ENCODE peak calls at places on chromosomes 5 and 9, in ten cellular contexts. W is HFF-Myc, O is Calu3, M is OCI-LY7, X is BJ, R is HCT116, L is lower leg skin, P is GM20000, F is progenitor cell of endocrine pancreas, I is prostate gland. N is an unnamed sample.

GRCh38 chr9:13778486-13779110 is 499.1 kb upstream of the MPDZ start:
- DNase-seq in M (no peak), L (no peak), W (no peak), F (no peak), P (no peak), X (no peak), O (no peak), R (no peak), I (no peak), N (no peak)

GRCh38 chr5:178222292-178222691 is 10.3 kb downstream of the PHYKPL start:
- DNase-seq in X (no peak), R (no peak), O (no peak), I (no peak), F (no peak), W (no peak), L (no peak), M (no peak), P (no peak), N (no peak)

GRCh38 chr5:127849436-127849835 is 146.2 kb downstream of the CCDC192 start:
- DNase-seq in I (no peak), M (no peak), L (no peak), P (no peak), O (no peak), W (no peak), X (no peak), R (no peak), F (no peak), N (no peak)

GRCh38 chr5:115321309-115321708 is 24.9 kb upstream of the CCDC112 start:
- DNase-seq in F (no peak), W (no peak), I (no peak), M (no peak), O (peak; percentile 13), R (no peak), L (no peak), X (no peak), P (no peak), N (no peak)

GRCh38 chr9:38339496-38339895 is 53.0 kb upstream of the ALDH1B1 start:
- DNase-seq in P (no peak), R (no peak), L (no peak), F (no peak), O (no peak), W (no peak), M (no peak), X (peak; percentile 22), I (no peak), N (no peak)

GRCh38 chr5:491119-491855 is 33.0 kb downstream of the SLC9A3 start:
- DNase-seq in L (no peak), P (no peak), F (no peak), X (no peak), M (no peak), W (no peak), R (no peak), O (no peak), I (no peak), N (no peak)

GRCh38 chr5:6788956-6789649 is 75.9 kb downstream of the TENT4A start:
- DNase-seq in X (no peak), F (no peak), I (no peak), L (no peak), P (no peak), O (no peak), W (no peak), R (no peak), M (no peak), N (no peak)

GRCh38 chr5:94423411-94423810 is 195.0 kb downstream of the KIAA0825 start:
- DNase-seq in X (no peak), W (no peak), F (no peak), R (no peak), P (no peak), M (no peak), I (no peak), L (no peak), O (no peak), N (no peak)

GRCh38 chr5:144815131-144815530 is 644.5 kb downstream of the KCTD16 start:
- DNase-seq in F (no peak), O (no peak), M (no peak), I (no peak), L (no peak), R (no peak), X (no peak), W (no peak), P (no peak), N (no peak)

GRCh38 chr9:126504977-126505455 is 108.7 kb upstream of the LMX1B start:
- DNase-seq in M (no peak), P (no peak), F (no peak), L (no peak), R (no peak), X (no peak), W (no peak), O (no peak), I (no peak), N (no peak)

GRCh38 chr9:101485873-101486692 is 47.6 kb upstream of the RNF20 start:
- DNase-seq in F (peak; percentile 26), L (peak; percentile 86), M (no peak), W (no peak), X (no peak), O (peak; percentile 36), I (peak; percentile 36), P (no peak), R (peak; percentile 44), N (no peak)

GRCh38 chr5:10593531-10594181 is 29.8 kb downstream of the ANKRD33B start:
- DNase-seq in I (no peak), X (no peak), W (no peak), R (no peak), M (no peak), O (no peak), L (peak; percentile 74), P (no peak), F (no peak), N (no peak)

GRCh38 chr5:167759411-167759821 is 532.0 kb upstream of the WWC1 start:
- DNase-seq in W (no peak), L (no peak), F (no peak), R (no peak), O (no peak), P (no peak), M (no peak), I (no peak), X (no peak), N (no peak)

GRCh38 chr9:89153618-89154017 is 25.0 kb downstream of the SHC3 start:
- DNase-seq in F (no peak), X (peak; percentile 51), R (peak; percentile 16), O (no peak), M (no peak), L (peak; percentile 88), W (peak; percentile 39), P (no peak), I (no peak), N (no peak)

GRCh38 chr5:1882337-1883119 is at the start of gene IRX4:
- DNase-seq in W (no peak), L (no peak), I (peak; percentile 30), P (no peak), O (no peak), X (no peak), M (no peak), R (peak; percentile 42), F (no peak), N (peak; percentile 66)

GRCh38 chr9:105862002-105862401 is 167.7 kb downstream of the TMEM38B start:
- DNase-seq in O (no peak), R (no peak), W (no peak), P (no peak), F (no peak), X (no peak), M (no peak), L (no peak), I (no peak), N (no peak)

DNA sequence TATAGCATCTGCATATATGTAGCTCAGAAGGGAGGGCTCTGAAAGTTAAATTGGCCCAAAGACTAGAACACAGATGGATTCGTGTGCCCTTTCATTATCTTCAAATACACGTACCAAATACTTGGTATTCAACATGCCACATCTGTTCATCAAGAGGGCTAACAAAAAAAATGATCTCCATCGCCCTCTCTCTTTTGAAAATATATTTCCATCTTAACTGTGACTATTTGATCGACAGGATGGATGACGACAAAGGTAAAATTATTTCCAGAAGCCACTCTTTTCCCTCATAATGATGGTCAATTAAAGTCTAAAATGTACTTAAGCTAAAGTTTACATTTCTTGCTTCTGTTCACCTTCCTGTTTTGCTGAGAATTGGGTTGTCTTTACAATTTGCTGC is 77.0 kb downstream of the SEMA6A start:
- DNase-seq in M (peak; percentile 6), F (no peak), W (no peak), P (no peak), I (no peak), X (no peak), L (no peak), R (no peak), O (no peak), N (no peak)
- TF ChIP-seq CTCF in M (no peak), F (no peak), W (no peak), P (no peak), I (no peak), X (no peak), L (no peak), R (no peak), O (no peak), N (no peak)

DNA sequence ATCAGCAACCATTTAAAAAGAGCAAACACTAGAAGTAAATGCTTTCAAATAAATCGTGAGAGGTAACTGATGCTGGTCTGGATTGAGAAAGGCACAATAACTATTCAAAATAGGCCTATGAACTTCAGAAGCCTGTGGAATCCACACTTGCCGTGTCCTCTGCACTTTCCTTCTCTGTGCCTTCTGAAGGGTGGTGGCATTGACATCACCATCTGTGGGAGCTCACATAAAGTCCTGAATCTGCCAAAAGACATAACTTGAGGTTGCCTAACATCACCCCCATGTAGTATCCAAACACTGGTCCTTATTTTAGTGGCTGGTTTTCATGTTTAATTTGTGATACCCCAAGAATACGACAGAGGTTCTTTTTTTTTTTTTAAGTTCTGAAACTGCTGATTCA is 59.8 kb downstream of the IRF1 start:
- DNase-seq in P (no peak), L (no peak), I (no peak), M (no peak), O (no peak), X (no peak), W (no peak), F (no peak), R (no peak), N (no peak)
- TF ChIP-seq CTCF in P (no peak), L (no peak), I (no peak), M (no peak), O (no peak), X (no peak), W (no peak), F (no peak), R (no peak), N (no peak)

GRCh38 chr5:143108498-143109128 is 294.9 kb downstream of the NR3C1 start:
- DNase-seq in O (no peak), M (no peak), I (peak; percentile 55), W (no peak), X (no peak), R (no peak), L (no peak), F (no peak), P (no peak), N (no peak)
- TF ChIP-seq CTCF in O (no peak), M (no peak), I (no peak), W (no peak), X (no peak), R (no peak), L (no peak), F (no peak), P (no peak), N (no peak)

DNA sequence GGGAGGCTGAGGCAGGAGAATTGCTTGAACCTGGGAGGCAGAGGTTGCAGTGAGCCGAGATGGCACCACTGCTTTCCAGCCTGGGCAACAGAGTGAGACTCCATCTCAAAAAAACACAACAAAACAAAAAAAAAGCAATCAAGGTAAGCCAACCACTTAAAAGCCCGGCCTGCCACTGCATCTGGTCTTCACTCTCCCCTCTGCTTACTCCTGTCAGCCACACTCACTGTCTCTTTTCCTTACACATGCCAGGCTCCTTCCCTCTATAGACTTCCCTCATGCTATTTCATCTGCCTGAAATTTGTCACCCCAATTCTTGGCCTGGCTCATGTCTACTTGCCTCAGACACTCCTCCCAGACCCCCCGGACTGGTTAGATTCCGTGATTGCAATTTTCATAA is 17.6 kb upstream of the LIFR start:
- DNase-seq in X (no peak), W (no peak), L (no peak), R (no peak), M (no peak), F (no peak), I (no peak), O (no peak), P (no peak), N (no peak)
- TF ChIP-seq CTCF in X (no peak), W (no peak), L (no peak), R (no peak), M (no peak), F (no peak), I (no peak), O (no peak), P (no peak), N (no peak)